ENCODE peak calls at places on chromosomes 13 and 19, in five cellular contexts. H is H1, W is GM12878, Z is HepG2, Y is K562. B is an unnamed sample.

GRCh38 chr13:63843766-63844699 is 2428.4 kb upstream of the PCDH20 start:
- DNase-seq in H (no peak), W (no peak), Z (no peak), Y (no peak), B (no peak)

GRCh38 chr13:66577358-66577757 is 652.8 kb downstream of the PCDH9 start:
- DNase-seq in H (no peak), W (no peak), Z (no peak), Y (no peak), B (no peak)

GRCh38 chr19:45999653-46000121 is 4.4 kb downstream of the CCDC61 start:
- DNase-seq in H (peak), W (no peak), Z (no peak), Y (peak), B (peak)

GRCh38 chr13:43229506-43229905 is 206.1 kb downstream of the DNAJC15 start:
- DNase-seq in H (no peak), W (no peak), Z (no peak), Y (no peak), B (no peak)

GRCh38 chr13:46469064-46469463 is 82.0 kb upstream of the RUBCNL start:
- DNase-seq in H (no peak), W (no peak), Z (no peak), Y (no peak), B (no peak)

GRCh38 chr13:46171223-46171622 is 10.8 kb downstream of the LCP1 start:
- DNase-seq in H (no peak), W (no peak), Z (no peak), Y (no peak), B (no peak)

GRCh38 chr13:51619614-51620013 is 35.4 kb downstream of the WDFY2 start:
- DNase-seq in H (no peak), W (no peak), Z (no peak), Y (no peak), B (no peak)

GRCh38 chr19:14369399-14370168 is 11.7 kb upstream of the ADGRE5 start:
- DNase-seq in H (no peak), W (no peak), Z (no peak), Y (peak), B (no peak)

GRCh38 chr13:89393758-89394157 is 1722.6 kb downstream of the SLITRK5 start:
- DNase-seq in H (no peak), W (no peak), Z (no peak), Y (no peak), B (no peak)

GRCh38 chr19:51389143-51389542 is 1.2 kb downstream of the C19orf84 start:
- DNase-seq in H (no peak), W (no peak), Z (peak), Y (no peak), B (no peak)

GRCh38 chr19:32154418-32154817 is 191.0 kb upstream of the ZNF507 start:
- DNase-seq in H (no peak), W (no peak), Z (no peak), Y (no peak), B (no peak)

GRCh38 chr19:8137425-8137824 is 12.0 kb downstream of the FBN3 start:
- DNase-seq in H (no peak), W (no peak), Z (no peak), Y (no peak), B (no peak)

GRCh38 chr19:4455742-4456565 is 1.6 kb downstream of the UBXN6 start:
- DNase-seq in H (no peak), W (no peak), Z (peak), Y (peak), B (no peak)

GRCh38 chr19:48636859-48637448 is at the start of gene DBP:
- DNase-seq in H (peak), W (no peak), Z (no peak), Y (peak), B (peak)

GRCh38 chr19:43784981-43785808 is 4.4 kb upstream of the KCNN4 start:
- DNase-seq in H (peak), W (no peak), Z (peak), Y (peak), B (peak)

GRCh38 chr13:80048802-80049201 is 292.1 kb downstream of the SPRY2 start:
- DNase-seq in H (no peak), W (peak), Z (no peak), Y (peak), B (peak)

GRCh38 chr19:30420881-30421280 is 48.7 kb downstream of the ZNF536 start:
- DNase-seq in H (peak), W (no peak), Z (no peak), Y (no peak), B (no peak)

GRCh38 chr13:114009590-114010400 is 35.9 kb upstream of the C13orf46 start:
- DNase-seq in H (no peak), W (no peak), Z (no peak), Y (no peak), B (peak)

GRCh38 chr19:38616265-38616664 is 1.5 kb downstream of the MAP4K1 start:
- DNase-seq in H (no peak), W (peak), Z (no peak), Y (no peak), B (no peak)

GRCh38 chr19:3782903-3783302 is 3.3 kb downstream of the MATK start:
- DNase-seq in H (no peak), W (no peak), Z (no peak), Y (no peak), B (no peak)

GRCh38 chr19:45113628-45114027 is 20.6 kb downstream of the PPP1R37 start:
- DNase-seq in H (no peak), W (no peak), Z (peak), Y (no peak), B (no peak)

GRCh38 chr13:79775830-79776229 is 294.9 kb downstream of the NDFIP2 start:
- DNase-seq in H (no peak), W (no peak), Z (peak), Y (peak), B (peak)

GRCh38 chr19:1279782-1280341 is 4.5 kb downstream of the FAM174C start:
- DNase-seq in H (peak), W (no peak), Z (peak), Y (peak), B (peak)

GRCh38 chr19:51469629-51470028 is 8.7 kb upstream of the CEACAM18 start:
- DNase-seq in H (no peak), W (no peak), Z (no peak), Y (no peak), B (no peak)

GRCh38 chr13:33152389-33152788 is 133.2 kb downstream of the STARD13 start:
- DNase-seq in H (no peak), W (no peak), Z (no peak), Y (no peak), B (no peak)

GRCh38 chr13:106117640-106118039 is 417.8 kb downstream of the EFNB2 start:
- DNase-seq in H (no peak), W (no peak), Z (no peak), Y (no peak), B (no peak)

GRCh38 chr13:74920945-74921725 is 560.8 kb downstream of the TBC1D4 start:
- DNase-seq in H (no peak), W (no peak), Z (no peak), Y (peak), B (no peak)

GRCh38 chr19:30053558-30053957 is 111.5 kb downstream of the URI1 start:
- DNase-seq in H (no peak), W (no peak), Z (no peak), Y (no peak), B (no peak)

GRCh38 chr13:24511019-24511823 is 1.4 kb downstream of the PARP4 start:
- DNase-seq in H (no peak), W (peak), Z (peak), Y (peak), B (no peak)

GRCh38 chr19:50050406-50051223 is 24.8 kb downstream of the ZNF473 start:
- DNase-seq in H (peak), W (peak), Z (no peak), Y (peak), B (peak)

GRCh38 chr19:55230329-55230728 is 1.8 kb upstream of the TMEM86B start:
- DNase-seq in H (no peak), W (no peak), Z (no peak), Y (no peak), B (no peak)

GRCh38 chr13:109649713-109650112 is 136.7 kb downstream of the IRS2 start:
- DNase-seq in H (no peak), W (no peak), Z (no peak), Y (no peak), B (no peak)

GRCh38 chr19:40466219-40467006 is at the start of gene SPTBN4:
- DNase-seq in H (peak), W (peak), Z (no peak), Y (no peak), B (no peak)

GRCh38 chr13:91017031-91017668 is 330.3 kb upstream of the MIR17HG start:
- DNase-seq in H (peak), W (peak), Z (no peak), Y (peak), B (peak)

GRCh38 chr13:79549355-79550106 is 68.6 kb downstream of the NDFIP2 start:
- DNase-seq in H (no peak), W (no peak), Z (no peak), Y (no peak), B (no peak)

GRCh38 chr13:45809810-45810394 is 41.7 kb downstream of the SIAH3 start:
- DNase-seq in H (no peak), W (no peak), Z (no peak), Y (no peak), B (no peak)

DNA sequence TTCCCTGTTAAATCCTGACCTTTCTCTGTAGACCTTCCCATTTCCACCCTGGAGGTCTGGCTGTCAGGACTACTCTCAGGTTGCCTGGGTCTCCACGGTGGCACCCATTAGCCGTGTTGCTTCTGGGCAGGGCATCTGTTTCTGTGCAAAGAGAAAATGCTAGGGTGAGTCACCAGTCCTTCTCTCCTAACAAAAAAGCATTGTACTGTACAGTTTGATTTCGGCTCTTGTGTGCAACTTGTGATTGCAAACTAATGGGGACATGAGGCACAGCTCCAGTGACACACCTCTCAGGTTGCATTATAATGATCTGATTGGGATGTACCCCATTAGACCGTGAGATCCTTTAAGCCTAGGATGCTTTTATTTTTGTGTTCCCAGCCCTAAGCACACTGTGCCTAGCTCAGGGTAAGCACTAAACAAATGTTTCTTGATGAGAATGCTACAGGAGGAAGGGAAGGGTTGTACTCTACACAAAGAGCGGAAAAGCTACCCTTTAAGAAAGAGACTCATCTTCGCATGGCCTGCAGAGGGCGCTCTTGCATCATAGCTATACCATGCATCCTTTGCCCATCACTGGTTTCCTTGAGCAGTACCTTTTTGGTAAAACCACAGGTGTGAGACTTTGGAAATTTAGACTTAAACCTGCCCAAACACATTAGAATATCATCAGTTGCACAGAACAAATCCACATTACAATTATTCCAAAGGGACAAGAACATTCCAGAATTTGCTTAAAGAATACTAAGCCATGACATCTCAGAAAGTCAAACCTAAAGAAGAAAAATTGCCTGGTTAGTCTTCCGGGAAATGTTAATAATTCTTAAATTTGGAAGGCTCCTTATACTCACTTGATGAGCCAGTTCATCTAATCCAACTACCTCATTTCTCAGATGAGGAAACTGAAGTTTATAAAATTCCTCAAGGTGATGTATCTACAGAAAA is 20.3 kb upstream of the TRIM13 start:
- DNase-seq in H (peak), W (peak), Z (peak), Y (peak), B (peak)
- TF ChIP-seq CREB1 in H (no peak), W (no peak), Z (no peak), Y (no peak), B (no peak)

DNA sequence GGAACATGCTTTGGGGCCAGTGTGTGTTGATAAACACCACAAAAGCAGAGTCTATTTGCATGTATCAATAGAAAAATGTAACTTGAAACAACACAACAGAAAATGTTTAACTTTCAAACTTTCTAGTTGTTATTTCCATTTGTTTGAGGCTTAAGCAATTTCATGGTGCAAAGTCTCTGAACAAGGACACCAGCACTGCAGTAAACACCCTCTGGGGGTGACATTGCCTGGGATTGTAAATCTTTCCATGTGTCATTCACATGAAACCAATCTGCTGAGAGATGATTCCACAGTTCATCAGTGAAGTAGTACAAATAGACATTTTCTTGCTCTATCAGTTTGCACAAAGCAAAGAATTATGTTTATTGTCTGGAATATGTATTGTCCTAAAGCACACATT is 124.5 kb downstream of the ITGBL1 start:
- DNase-seq in H (no peak), W (no peak), Z (peak), Y (no peak), B (no peak)
- TF ChIP-seq CTCF in H (no peak), W (no peak), Z (peak), Y (no peak), B (no peak)

GRCh38 chr19:18073197-18073596 is 13.5 kb downstream of the IL12RB1 start:
- DNase-seq in H (no peak), W (no peak), Z (no peak), Y (no peak), B (no peak)
- TF ChIP-seq ATF3 in H (no peak), W (no peak), Z (no peak), Y (no peak), B (no peak)

DNA sequence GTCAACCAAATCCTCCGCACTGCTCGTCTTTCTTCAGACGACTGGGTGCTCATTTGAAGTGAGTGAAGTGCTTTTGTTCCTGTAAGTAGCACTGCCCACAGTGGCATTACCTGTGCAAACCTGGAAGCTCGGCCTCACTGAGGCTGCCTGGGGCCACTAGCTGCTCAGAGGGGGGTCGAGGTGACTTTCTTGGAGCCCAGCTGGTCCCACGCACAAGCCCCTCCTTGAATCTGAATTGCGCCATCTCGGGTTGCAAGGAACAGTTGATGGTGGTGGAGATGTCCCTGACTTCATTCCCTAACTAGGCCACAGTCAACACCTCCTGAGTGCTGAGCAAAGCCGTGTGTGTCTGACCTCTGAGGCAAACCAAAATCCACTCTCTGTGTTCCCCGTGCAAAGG is 79.3 kb upstream of the GPR183 start:
- DNase-seq in H (peak), W (no peak), Z (no peak), Y (no peak), B (no peak)
- TF ChIP-seq CREB1 in H (no peak), W (no peak), Z (no peak), Y (no peak), B (no peak)

DNA sequence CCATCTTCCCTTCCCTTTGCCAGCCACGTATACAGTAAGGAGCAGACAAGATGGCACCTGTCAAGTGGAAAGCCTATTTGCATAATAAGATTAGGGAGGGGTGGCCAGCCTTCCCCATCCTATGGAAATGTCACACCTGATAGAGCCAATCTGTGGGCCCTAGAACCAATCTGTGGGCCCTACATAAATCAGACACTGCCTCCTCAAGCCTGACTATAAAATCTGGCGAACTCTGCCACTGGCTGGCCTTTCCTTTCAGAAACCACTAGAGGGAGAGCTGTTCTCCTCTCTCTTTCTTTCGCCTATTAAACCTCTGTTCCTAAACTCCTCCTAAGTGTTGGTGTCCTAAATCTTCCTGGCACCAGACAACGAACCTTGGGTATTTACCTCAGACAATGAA is 231.5 kb upstream of the KLHL1 start:
- DNase-seq in H (peak), W (no peak), Z (peak), Y (peak), B (peak)
- TF ChIP-seq CTCF in H (peak), W (peak), Z (peak), Y (no peak), B (peak)

GRCh38 chr13:21043898-21044297 is 17.5 kb downstream of the LATS2 start:
- DNase-seq in H (no peak), W (no peak), Z (no peak), Y (no peak), B (no peak)
- TF ChIP-seq ATF3 in H (no peak), W (no peak), Z (no peak), Y (no peak), B (no peak)